ENCODE peak calls at places on chromosomes 2 and 18, in five cellular contexts. F is osteocyte, I is right lobe of liver, X is B cell, P is foreskin keratinocyte. V is an unnamed sample.

GRCh38 chr18:43563780-43564179 is 286.5 kb upstream of the SYT4 start:
- DNase-seq in I (peak), F (no peak), P (no peak), X (no peak), V (peak)

GRCh38 chr18:731185-731584 is 18.8 kb upstream of the ENOSF1 start:
- DNase-seq in X (no peak), F (no peak), P (no peak), I (no peak), V (no peak)

GRCh38 chr18:434410-434809 is 66.1 kb downstream of the COLEC12 start:
- DNase-seq in P (no peak), X (no peak), F (no peak), I (no peak), V (no peak)

GRCh38 chr18:76013041-76013440 is 482.0 kb downstream of the ZNF516 start:
- DNase-seq in F (no peak), P (no peak), I (no peak), X (no peak), V (no peak)

GRCh38 chr2:74072542-74072941 is 75.2 kb downstream of the BOLA3 start:
- DNase-seq in P (no peak), F (no peak), X (no peak), I (no peak), V (no peak)

GRCh38 chr2:168758970-168759820 is 43.2 kb upstream of the NOSTRIN start:
- DNase-seq in F (no peak), I (no peak), X (no peak), P (peak), V (peak)

GRCh38 chr2:240460781-240461431 is 25.4 kb downstream of the GPC1 start:
- DNase-seq in I (no peak), P (no peak), X (peak), F (no peak), V (no peak)

GRCh38 chr2:222733846-222734689 is 62.6 kb downstream of the MOGAT1 start:
- DNase-seq in I (no peak), F (peak), X (no peak), P (no peak), V (no peak)

GRCh38 chr2:74387346-74387745 is 7.2 kb upstream of the DCTN1 start:
- DNase-seq in X (no peak), I (no peak), P (no peak), F (no peak), V (no peak)

GRCh38 chr2:128598862-128599441 is 280.3 kb upstream of the HS6ST1 start:
- DNase-seq in I (no peak), F (no peak), P (no peak), X (no peak), V (no peak)

GRCh38 chr2:226791056-226791486 is 8.5 kb downstream of the IRS1 start:
- DNase-seq in P (no peak), F (no peak), X (peak), I (peak), V (peak)

GRCh38 chr18:61334951-61335736 is 1.9 kb downstream of the CDH20 start:
- DNase-seq in F (no peak), X (no peak), I (no peak), P (no peak), V (no peak)

GRCh38 chr2:6896930-6897759 is 19.6 kb downstream of the RSAD2 start:
- DNase-seq in P (no peak), F (no peak), X (no peak), I (no peak), V (no peak)

GRCh38 chr2:196551014-196551413 is 88.5 kb upstream of the CCDC150 start:
- DNase-seq in X (no peak), F (no peak), P (no peak), I (no peak), V (no peak)

GRCh38 chr2:70141754-70142589 is 48.8 kb downstream of the C2orf42 start:
- DNase-seq in X (no peak), I (peak), F (peak), P (no peak), V (peak)

GRCh38 chr2:238912228-238912915 is 64.5 kb downstream of the TWIST2 start:
- DNase-seq in P (no peak), I (no peak), X (no peak), F (no peak), V (no peak)

GRCh38 chr2:105393373-105394055 is 5.3 kb downstream of the FHL2 start:
- DNase-seq in X (no peak), I (no peak), P (no peak), F (no peak), V (no peak)

GRCh38 chr18:58315739-58316215 is 271.8 kb downstream of the NEDD4L start:
- DNase-seq in I (no peak), P (peak), X (no peak), F (no peak), V (peak)

GRCh38 chr2:68918497-68918896 is 34.2 kb downstream of the GKN2 start:
- DNase-seq in X (no peak), P (peak), F (no peak), I (no peak), V (no peak)

GRCh38 chr2:150971910-150972309 is 289.8 kb downstream of the RBM43 start:
- DNase-seq in X (no peak), F (no peak), P (no peak), I (no peak), V (no peak)

GRCh38 chr2:221005338-221005737 is 566.8 kb downstream of the EPHA4 start:
- DNase-seq in P (no peak), I (no peak), F (no peak), X (no peak), V (no peak)

GRCh38 chr2:160246356-160246755 is 46.3 kb upstream of the ITGB6 start:
- DNase-seq in P (no peak), I (no peak), F (no peak), X (no peak), V (no peak)

GRCh38 chr2:41498791-41499190 is 549.0 kb upstream of the PKDCC start:
- DNase-seq in I (no peak), X (no peak), P (no peak), F (no peak), V (no peak)

GRCh38 chr18:8847066-8847755 is 141.9 kb downstream of the MTCL1 start:
- DNase-seq in X (no peak), P (no peak), F (no peak), I (no peak), V (no peak)

GRCh38 chr2:85783796-85784195 is 30.0 kb downstream of the ATOH8 start:
- DNase-seq in P (no peak), X (no peak), I (no peak), F (no peak), V (no peak)

GRCh38 chr2:219644801-219645480 is 17.5 kb downstream of the SLC4A3 start:
- DNase-seq in P (no peak), X (no peak), I (no peak), F (no peak), V (no peak)
- TF ChIP-seq CTCF in P (no peak), X (no peak), I (no peak), F (no peak), V (no peak)

GRCh38 chr2:18262601-18263000 is 297.9 kb downstream of the RDH14 start:
- DNase-seq in X (no peak), F (no peak), I (no peak), P (no peak), V (no peak)

GRCh38 chr2:18268400-18268799 is 292.1 kb downstream of the RDH14 start:
- DNase-seq in I (no peak), X (no peak), F (no peak), P (no peak), V (no peak)

GRCh38 chr2:18265614-18266013 is 294.8 kb downstream of the RDH14 start:
- DNase-seq in X (no peak), F (no peak), I (no peak), P (no peak), V (no peak)

GRCh38 chr2:18267501-18267900 is 293.0 kb downstream of the RDH14 start:
- DNase-seq in I (no peak), F (no peak), X (no peak), P (no peak), V (no peak)

GRCh38 chr2:18266188-18266587 is 294.3 kb downstream of the RDH14 start:
- DNase-seq in I (no peak), F (no peak), P (no peak), X (no peak), V (no peak)
- TF ChIP-seq CTCF in I (no peak), F (no peak), P (peak), X (no peak), V (no peak)

GRCh38 chr18:25672490-25672889 is 320.5 kb upstream of the ZNF521 start:
- DNase-seq in F (no peak), I (no peak), X (no peak), P (no peak), V (no peak)

GRCh38 chr18:25674183-25674582 is 322.2 kb upstream of the ZNF521 start:
- DNase-seq in X (no peak), P (no peak), F (no peak), I (no peak), V (no peak)

GRCh38 chr18:25675123-25675850 is 323.3 kb upstream of the ZNF521 start:
- DNase-seq in P (no peak), I (no peak), F (no peak), X (no peak), V (no peak)

GRCh38 chr18:25669741-25670140 is 317.8 kb upstream of the ZNF521 start:
- DNase-seq in P (no peak), I (no peak), F (no peak), X (no peak), V (no peak)
- TF ChIP-seq CTCF in P (peak), I (no peak), F (peak), X (no peak), V (no peak)

GRCh38 chr18:6484659-6485058 is 69.9 kb upstream of the L3MBTL4 start:
- DNase-seq in F (no peak), P (peak), I (no peak), X (no peak), V (no peak)
- TF ChIP-seq CTCF in F (no peak), P (no peak), I (no peak), X (no peak), V (no peak)

GRCh38 chr2:61263848-61264247 is 101.9 kb downstream of the C2orf74 start:
- DNase-seq in F (no peak), X (no peak), I (no peak), P (no peak), V (no peak)

GRCh38 chr2:61272421-61273070 is 110.6 kb downstream of the C2orf74 start:
- DNase-seq in I (no peak), X (no peak), F (no peak), P (no peak), V (no peak)

GRCh38 chr2:61262699-61263098 is 100.7 kb downstream of the C2orf74 start:
- DNase-seq in I (no peak), P (no peak), F (no peak), X (no peak), V (no peak)

GRCh38 chr2:61266653-61267505 is 104.9 kb downstream of the C2orf74 start:
- DNase-seq in F (no peak), X (no peak), I (no peak), P (no peak), V (no peak)

GRCh38 chr2:61268249-61268648 is 106.3 kb downstream of the C2orf74 start:
- DNase-seq in I (no peak), X (no peak), P (peak), F (no peak), V (peak)
- TF ChIP-seq CTCF in I (no peak), X (no peak), P (no peak), F (no peak), V (no peak)

V was measured in RWPE1.